ENCODE peak calls at places on chromosomes 12 and 14, in eight cellular contexts. One of them, this sample, is unnamed.

GRCh38 chr14:45491914-45492313 is 238.9 kb upstream of the MIS18BP1 start:
- DNase-seq in myocyte: no peak
- DNase-seq in GM10248: no peak
- DNase-seq in GM06990: no peak
- DNase-seq in mesenchymal stem cell: no peak
- DNase-seq in HEK293T: no peak
- DNase-seq in stimulated activated CD8-positive, alpha-beta memory T cell treated with anti-CD3 and anti-CD28 coated beads, Interleukin-7, amount 100 ng/mL, for 24 hours: no peak
- DNase-seq in 8988T: no peak
- DNase-seq in this sample: no peak

GRCh38 chr12:90253674-90254181 is 545.1 kb upstream of the ATP2B1 start:
- DNase-seq in myocyte: peak; percentile 99
- DNase-seq in GM10248: peak; percentile 50
- DNase-seq in GM06990: peak; percentile 67
- DNase-seq in mesenchymal stem cell: peak; percentile 92
- DNase-seq in HEK293T: peak; percentile 6
- DNase-seq in stimulated activated CD8-positive, alpha-beta memory T cell treated with anti-CD3 and anti-CD28 coated beads, Interleukin-7, amount 100 ng/mL, for 24 hours: peak; percentile 5
- DNase-seq in 8988T: no peak
- DNase-seq in this sample: peak; percentile 39

GRCh38 chr14:75431827-75432226 is 4.0 kb downstream of the JDP2 start:
- DNase-seq in myocyte: no peak
- DNase-seq in GM10248: no peak
- DNase-seq in GM06990: no peak
- DNase-seq in mesenchymal stem cell: no peak
- DNase-seq in HEK293T: no peak
- DNase-seq in stimulated activated CD8-positive, alpha-beta memory T cell treated with anti-CD3 and anti-CD28 coated beads, Interleukin-7, amount 100 ng/mL, for 24 hours: no peak
- DNase-seq in 8988T: no peak
- DNase-seq in this sample: no peak

GRCh38 chr12:12803186-12803585 is 10.0 kb upstream of the DDX47 start:
- DNase-seq in myocyte: peak; percentile 83
- DNase-seq in GM10248: peak; percentile 68
- DNase-seq in GM06990: peak; percentile 67
- DNase-seq in mesenchymal stem cell: peak; percentile 71
- DNase-seq in HEK293T: peak; percentile 41
- DNase-seq in stimulated activated CD8-positive, alpha-beta memory T cell treated with anti-CD3 and anti-CD28 coated beads, Interleukin-7, amount 100 ng/mL, for 24 hours: no peak
- DNase-seq in 8988T: peak; percentile 61
- DNase-seq in this sample: peak; percentile 95

GRCh38 chr14:35470775-35471174 is 63.2 kb upstream of the INSM2 start:
- DNase-seq in myocyte: peak; percentile 46
- DNase-seq in GM10248: no peak
- DNase-seq in GM06990: no peak
- DNase-seq in mesenchymal stem cell: peak; percentile 24
- DNase-seq in HEK293T: peak; percentile 26
- DNase-seq in stimulated activated CD8-positive, alpha-beta memory T cell treated with anti-CD3 and anti-CD28 coated beads, Interleukin-7, amount 100 ng/mL, for 24 hours: no peak
- DNase-seq in 8988T: no peak
- DNase-seq in this sample: peak; percentile 41

GRCh38 chr12:123937707-123938600 is 34.7 kb downstream of the CCDC92 start:
- DNase-seq in myocyte: no peak
- DNase-seq in GM10248: no peak
- DNase-seq in GM06990: no peak
- DNase-seq in mesenchymal stem cell: peak; percentile 17
- DNase-seq in HEK293T: no peak
- DNase-seq in stimulated activated CD8-positive, alpha-beta memory T cell treated with anti-CD3 and anti-CD28 coated beads, Interleukin-7, amount 100 ng/mL, for 24 hours: no peak
- DNase-seq in 8988T: no peak
- DNase-seq in this sample: no peak

GRCh38 chr12:12839886-12840285 is 26.7 kb downstream of the DDX47 start:
- DNase-seq in myocyte: peak; percentile 68
- DNase-seq in GM10248: no peak
- DNase-seq in GM06990: no peak
- DNase-seq in mesenchymal stem cell: peak; percentile 87
- DNase-seq in HEK293T: peak; percentile 63
- DNase-seq in stimulated activated CD8-positive, alpha-beta memory T cell treated with anti-CD3 and anti-CD28 coated beads, Interleukin-7, amount 100 ng/mL, for 24 hours: no peak
- DNase-seq in 8988T: peak; percentile 26
- DNase-seq in this sample: peak; percentile 93

GRCh38 chr12:10213168-10214130 is 772 bp downstream of the GABARAPL1 start:
- DNase-seq in myocyte: peak; percentile 93
- DNase-seq in GM10248: peak; percentile 66
- DNase-seq in GM06990: peak; percentile 34
- DNase-seq in mesenchymal stem cell: peak; percentile 92
- DNase-seq in HEK293T: peak; percentile 53
- DNase-seq in stimulated activated CD8-positive, alpha-beta memory T cell treated with anti-CD3 and anti-CD28 coated beads, Interleukin-7, amount 100 ng/mL, for 24 hours: peak; percentile 68
- DNase-seq in 8988T: no peak
- DNase-seq in this sample: peak; percentile 82

GRCh38 chr14:25048170-25049126 is 1.5 kb downstream of the STXBP6 start:
- DNase-seq in myocyte: peak; percentile 55
- DNase-seq in GM10248: no peak
- DNase-seq in GM06990: no peak
- DNase-seq in mesenchymal stem cell: no peak
- DNase-seq in HEK293T: no peak
- DNase-seq in stimulated activated CD8-positive, alpha-beta memory T cell treated with anti-CD3 and anti-CD28 coated beads, Interleukin-7, amount 100 ng/mL, for 24 hours: no peak
- DNase-seq in 8988T: no peak
- DNase-seq in this sample: no peak

GRCh38 chr14:73943083-73943482 is 6.8 kb downstream of the FAM161B start:
- DNase-seq in myocyte: peak; percentile 35
- DNase-seq in GM10248: no peak
- DNase-seq in GM06990: no peak
- DNase-seq in mesenchymal stem cell: peak; percentile 83
- DNase-seq in HEK293T: no peak
- DNase-seq in stimulated activated CD8-positive, alpha-beta memory T cell treated with anti-CD3 and anti-CD28 coated beads, Interleukin-7, amount 100 ng/mL, for 24 hours: no peak
- DNase-seq in 8988T: no peak
- DNase-seq in this sample: peak; percentile 91

GRCh38 chr12:52969828-52970569 is 21.1 kb downstream of the KRT18 start:
- DNase-seq in myocyte: no peak
- DNase-seq in GM10248: no peak
- DNase-seq in GM06990: no peak
- DNase-seq in mesenchymal stem cell: no peak
- DNase-seq in HEK293T: no peak
- DNase-seq in stimulated activated CD8-positive, alpha-beta memory T cell treated with anti-CD3 and anti-CD28 coated beads, Interleukin-7, amount 100 ng/mL, for 24 hours: no peak
- DNase-seq in 8988T: no peak
- DNase-seq in this sample: no peak

GRCh38 chr12:73161970-73162369 is 889.8 kb downstream of the TRHDE start:
- DNase-seq in myocyte: no peak
- DNase-seq in GM10248: no peak
- DNase-seq in GM06990: no peak
- DNase-seq in mesenchymal stem cell: no peak
- DNase-seq in HEK293T: no peak
- DNase-seq in stimulated activated CD8-positive, alpha-beta memory T cell treated with anti-CD3 and anti-CD28 coated beads, Interleukin-7, amount 100 ng/mL, for 24 hours: no peak
- DNase-seq in 8988T: no peak
- DNase-seq in this sample: no peak

GRCh38 chr12:55706840-55707671 is 648 bp downstream of the ITGA7 start:
- DNase-seq in myocyte: peak; percentile 69
- DNase-seq in GM10248: no peak
- DNase-seq in GM06990: no peak
- DNase-seq in mesenchymal stem cell: no peak
- DNase-seq in HEK293T: peak; percentile 15
- DNase-seq in stimulated activated CD8-positive, alpha-beta memory T cell treated with anti-CD3 and anti-CD28 coated beads, Interleukin-7, amount 100 ng/mL, for 24 hours: no peak
- DNase-seq in 8988T: no peak
- DNase-seq in this sample: no peak

GRCh38 chr14:40630471-40630870 is 976.2 kb upstream of the LRFN5 start:
- DNase-seq in myocyte: no peak
- DNase-seq in GM10248: no peak
- DNase-seq in GM06990: no peak
- DNase-seq in mesenchymal stem cell: no peak
- DNase-seq in HEK293T: no peak
- DNase-seq in stimulated activated CD8-positive, alpha-beta memory T cell treated with anti-CD3 and anti-CD28 coated beads, Interleukin-7, amount 100 ng/mL, for 24 hours: no peak
- DNase-seq in 8988T: no peak
- DNase-seq in this sample: no peak

GRCh38 chr14:105853089-105853906 is 326.9 kb downstream of the TMEM121 start:
- DNase-seq in myocyte: no peak
- DNase-seq in GM10248: no peak
- DNase-seq in GM06990: no peak
- DNase-seq in mesenchymal stem cell: no peak
- DNase-seq in HEK293T: no peak
- DNase-seq in stimulated activated CD8-positive, alpha-beta memory T cell treated with anti-CD3 and anti-CD28 coated beads, Interleukin-7, amount 100 ng/mL, for 24 hours: no peak
- DNase-seq in 8988T: peak; percentile 17
- DNase-seq in this sample: no peak

GRCh38 chr12:121120323-121120722 is 12.4 kb upstream of the P2RX7 start:
- DNase-seq in myocyte: no peak
- DNase-seq in GM10248: no peak
- DNase-seq in GM06990: no peak
- DNase-seq in mesenchymal stem cell: no peak
- DNase-seq in HEK293T: no peak
- DNase-seq in stimulated activated CD8-positive, alpha-beta memory T cell treated with anti-CD3 and anti-CD28 coated beads, Interleukin-7, amount 100 ng/mL, for 24 hours: no peak
- DNase-seq in 8988T: no peak
- DNase-seq in this sample: no peak

GRCh38 chr14:31291210-31291609 is 83.6 kb upstream of the HECTD1 start:
- DNase-seq in myocyte: no peak
- DNase-seq in GM10248: no peak
- DNase-seq in GM06990: no peak
- DNase-seq in mesenchymal stem cell: peak; percentile 15
- DNase-seq in HEK293T: no peak
- DNase-seq in stimulated activated CD8-positive, alpha-beta memory T cell treated with anti-CD3 and anti-CD28 coated beads, Interleukin-7, amount 100 ng/mL, for 24 hours: no peak
- DNase-seq in 8988T: no peak
- DNase-seq in this sample: no peak

GRCh38 chr12:109448707-109449390 is 28.3 kb downstream of the KCTD10 start:
- DNase-seq in myocyte: no peak
- DNase-seq in GM10248: no peak
- DNase-seq in GM06990: no peak
- DNase-seq in mesenchymal stem cell: no peak
- DNase-seq in HEK293T: no peak
- DNase-seq in stimulated activated CD8-positive, alpha-beta memory T cell treated with anti-CD3 and anti-CD28 coated beads, Interleukin-7, amount 100 ng/mL, for 24 hours: no peak
- DNase-seq in 8988T: no peak
- DNase-seq in this sample: no peak

GRCh38 chr12:60201891-60202290 is 606.1 kb downstream of the SLC16A7 start:
- DNase-seq in myocyte: peak; percentile 34
- DNase-seq in GM10248: no peak
- DNase-seq in GM06990: no peak
- DNase-seq in mesenchymal stem cell: no peak
- DNase-seq in HEK293T: no peak
- DNase-seq in stimulated activated CD8-positive, alpha-beta memory T cell treated with anti-CD3 and anti-CD28 coated beads, Interleukin-7, amount 100 ng/mL, for 24 hours: no peak
- DNase-seq in 8988T: no peak
- DNase-seq in this sample: no peak

GRCh38 chr12:42039146-42039545 is 105.5 kb downstream of the GXYLT1 start:
- DNase-seq in myocyte: peak; percentile 10
- DNase-seq in GM10248: no peak
- DNase-seq in GM06990: no peak
- DNase-seq in mesenchymal stem cell: no peak
- DNase-seq in HEK293T: no peak
- DNase-seq in stimulated activated CD8-positive, alpha-beta memory T cell treated with anti-CD3 and anti-CD28 coated beads, Interleukin-7, amount 100 ng/mL, for 24 hours: no peak
- DNase-seq in 8988T: no peak
- DNase-seq in this sample: peak; percentile 88

GRCh38 chr12:132812631-132813305 is 15.9 kb downstream of the GOLGA3 start:
- DNase-seq in myocyte: peak; percentile 27
- DNase-seq in GM10248: no peak
- DNase-seq in GM06990: no peak
- DNase-seq in mesenchymal stem cell: peak; percentile 92
- DNase-seq in HEK293T: no peak
- DNase-seq in stimulated activated CD8-positive, alpha-beta memory T cell treated with anti-CD3 and anti-CD28 coated beads, Interleukin-7, amount 100 ng/mL, for 24 hours: no peak
- DNase-seq in 8988T: no peak
- DNase-seq in this sample: no peak

GRCh38 chr12:49038291-49038955 is 19.8 kb upstream of the PRKAG1 start:
- DNase-seq in myocyte: no peak
- DNase-seq in GM10248: no peak
- DNase-seq in GM06990: no peak
- DNase-seq in mesenchymal stem cell: no peak
- DNase-seq in HEK293T: no peak
- DNase-seq in stimulated activated CD8-positive, alpha-beta memory T cell treated with anti-CD3 and anti-CD28 coated beads, Interleukin-7, amount 100 ng/mL, for 24 hours: no peak
- DNase-seq in 8988T: no peak
- DNase-seq in this sample: no peak

This sample was measured in lung microvascular endothelial cell.